ENCODE peak calls at places on chromosomes 12 and 14, in four cellular contexts. H, X, W and C are unnamed samples.

GRCh38 chr14:92224348-92224954 is 98.5 kb upstream of the SLC24A4 start:
- DNase-seq in H (peak; percentile 29), X (no peak), W (peak; percentile 3), C (no peak)

GRCh38 chr12:110940296-110940695 is 19.9 kb upstream of the MYL2 start:
- DNase-seq in H (no peak), X (no peak), W (no peak), C (no peak)

GRCh38 chr12:122089080-122089479 is 10.5 kb downstream of the MLXIP start:
- DNase-seq in H (no peak), X (no peak), W (no peak), C (no peak)

GRCh38 chr12:46459111-46459510 is 86.5 kb upstream of the SLC38A2 start:
- DNase-seq in H (peak; percentile 91), X (no peak), W (no peak), C (no peak)

GRCh38 chr12:27052742-27053141 is 29.6 kb downstream of the C12orf71 start:
- DNase-seq in H (no peak), X (no peak), W (no peak), C (no peak)

GRCh38 chr12:59637657-59638150 is 41.9 kb downstream of the SLC16A7 start:
- DNase-seq in H (peak; percentile 0), X (no peak), W (no peak), C (no peak)

GRCh38 chr14:31038521-31039166 is 12.5 kb upstream of the STRN3 start:
- DNase-seq in H (no peak), X (no peak), W (peak; percentile 78), C (peak; percentile 82)

GRCh38 chr12:119940881-119941280 is 48.2 kb upstream of the BICDL1 start:
- DNase-seq in H (peak; percentile 68), X (peak; percentile 92), W (no peak), C (peak; percentile 89)

GRCh38 chr14:35783699-35784098 is 25.4 kb downstream of the RALGAPA1 start:
- DNase-seq in H (no peak), X (no peak), W (no peak), C (no peak)

GRCh38 chr12:34405286-34406227 is 383.3 kb downstream of the ALG10 start:
- DNase-seq in H (no peak), X (no peak), W (no peak), C (no peak)

GRCh38 chr12:6361834-6362233 is 13.5 kb downstream of the SCNN1A start:
- DNase-seq in H (no peak), X (peak; percentile 92), W (no peak), C (no peak)

GRCh38 chr14:68943107-68943506 is 36.0 kb downstream of the ACTN1 start:
- DNase-seq in H (peak; percentile 38), X (no peak), W (no peak), C (no peak)

GRCh38 chr12:92604786-92605185 is 98.0 kb upstream of the PLEKHG7 start:
- DNase-seq in H (no peak), X (no peak), W (no peak), C (no peak)

GRCh38 chr12:95674631-95675030 is 115.9 kb downstream of the NTN4 start:
- DNase-seq in H (no peak), X (no peak), W (no peak), C (peak; percentile 15)

GRCh38 chr14:80930836-80931389 is 10.6 kb downstream of the CEP128 start:
- DNase-seq in H (peak; percentile 96), X (no peak), W (no peak), C (no peak)

GRCh38 chr14:92927396-92928257 is 4.7 kb downstream of the CHGA start:
- DNase-seq in H (no peak), X (no peak), W (no peak), C (no peak)

GRCh38 chr14:55160989-55161388 is 30.4 kb downstream of the DLGAP5 start:
- DNase-seq in H (peak; percentile 54), X (peak; percentile 38), W (peak; percentile 5), C (peak; percentile 8)

GRCh38 chr14:83826838-83827237 is 1703.1 kb upstream of the FLRT2 start:
- DNase-seq in H (peak; percentile 76), X (no peak), W (no peak), C (no peak)

GRCh38 chr12:91811481-91812287 is 334.0 kb downstream of the BTG1 start:
- DNase-seq in H (peak; percentile 72), X (peak; percentile 33), W (peak; percentile 65), C (peak; percentile 42)

GRCh38 chr14:63986789-63987533 is 134.2 kb downstream of the SYNE2 start:
- DNase-seq in H (peak; percentile 78), X (no peak), W (no peak), C (no peak)

GRCh38 chr12:62660763-62661162 is 194.1 kb downstream of the MON2 start:
- DNase-seq in H (peak; percentile 70), X (no peak), W (no peak), C (no peak)

GRCh38 chr14:91335191-91336092 is 82.2 kb downstream of the CCDC88C start:
- DNase-seq in H (no peak), X (no peak), W (no peak), C (no peak)

GRCh38 chr12:128662106-128662505 is 161.7 kb downstream of the SLC15A4 start:
- DNase-seq in H (no peak), X (no peak), W (no peak), C (no peak)

GRCh38 chr14:65210118-65210826 is 108.0 kb upstream of the MAX start:
- DNase-seq in H (peak; percentile 29), X (no peak), W (peak; percentile 7), C (no peak)

GRCh38 chr12:3090238-3091029 is 13.3 kb downstream of the TSPAN9 start:
- DNase-seq in H (no peak), X (no peak), W (no peak), C (peak; percentile 29)

GRCh38 chr12:26125451-26126339 is 858 bp upstream of the BHLHE41 start:
- DNase-seq in H (peak; percentile 73), X (peak; percentile 81), W (no peak), C (peak; percentile 36)

GRCh38 chr12:119942386-119942785 is 46.6 kb upstream of the BICDL1 start:
- DNase-seq in H (no peak), X (no peak), W (no peak), C (no peak)

GRCh38 chr12:69947922-69948321 is 122.9 kb downstream of the MYRFL start:
- DNase-seq in H (no peak), X (no peak), W (no peak), C (no peak)

GRCh38 chr12:66803972-66804371 is 125.1 kb upstream of the GRIP1 start:
- DNase-seq in H (no peak), X (no peak), W (no peak), C (no peak)

GRCh38 chr14:76710093-76711010 is 50.9 kb upstream of the VASH1 start:
- DNase-seq in H (peak; percentile 59), X (peak; percentile 44), W (peak; percentile 59), C (peak; percentile 28)

GRCh38 chr14:96479435-96480146 is 22.6 kb upstream of the PAPOLA start:
- DNase-seq in H (peak; percentile 44), X (no peak), W (no peak), C (peak; percentile 21)

GRCh38 chr12:119463211-119463914 is 128.8 kb downstream of the CCDC60 start:
- DNase-seq in H (no peak), X (no peak), W (no peak), C (no peak)

GRCh38 chr12:16325426-16325825 is 22.0 kb upstream of the MGST1 start:
- DNase-seq in H (no peak), X (no peak), W (no peak), C (no peak)

GRCh38 chr14:72613196-72613974 is 280.5 kb downstream of the DPF3 start:
- DNase-seq in H (no peak), X (no peak), W (no peak), C (no peak)

GRCh38 chr14:71054706-71055105 is 147.4 kb downstream of the PCNX1 start:
- DNase-seq in H (no peak), X (no peak), W (no peak), C (no peak)

GRCh38 chr14:93914278-93914677 is 12.9 kb upstream of the FAM181A start:
- DNase-seq in H (no peak), X (no peak), W (no peak), C (no peak)

GRCh38 chr12:100348657-100349454 is 8.0 kb upstream of the SLC17A8 start:
- DNase-seq in H (peak; percentile 38), X (peak; percentile 34), W (peak; percentile 40), C (peak; percentile 54)
- TF ChIP-seq CTCF in H (peak; percentile 61), X (peak; percentile 84), W (peak; percentile 38), C (peak; percentile 70)

DNA sequence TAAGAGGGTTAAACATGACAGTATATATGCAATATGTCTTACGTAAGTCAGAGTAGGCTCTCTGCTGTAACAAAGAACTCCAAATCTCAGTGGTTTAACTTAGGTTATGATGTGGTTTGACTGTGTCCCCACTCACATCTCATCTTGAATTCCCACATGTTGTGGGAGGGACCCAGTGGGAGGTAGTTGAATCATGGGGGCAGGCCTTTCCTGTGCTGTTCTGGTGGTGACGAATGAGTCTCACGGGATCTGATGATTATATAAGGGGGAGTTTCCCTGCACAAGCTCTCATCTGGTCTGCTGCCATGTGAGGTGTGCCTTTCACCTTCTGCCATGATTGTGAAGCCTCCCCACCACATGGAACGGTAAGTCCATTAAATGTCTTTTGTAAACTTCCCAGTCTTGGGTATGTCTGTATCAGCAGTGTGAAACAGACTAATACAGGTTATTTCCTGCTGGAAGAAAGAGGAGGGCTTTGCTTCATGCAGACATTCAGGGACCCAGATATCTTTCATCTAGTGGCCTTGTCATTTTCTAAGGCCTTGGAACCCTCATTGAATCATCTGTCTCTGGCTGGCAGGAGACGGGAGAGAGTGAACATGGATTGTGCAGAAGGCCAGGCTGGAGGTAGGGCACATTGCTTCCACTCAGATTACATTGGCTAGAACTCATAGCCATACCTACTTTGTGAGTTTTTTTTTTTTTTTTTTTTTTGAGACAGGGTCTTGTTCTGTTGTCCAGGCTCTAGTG is 96.1 kb downstream of the CRADD start:
- DNase-seq in H (peak; percentile 34), X (no peak), W (peak; percentile 80), C (no peak)
- TF ChIP-seq MAZ in H (no peak), X (no peak), W (peak; percentile 59), C (no peak)

DNA sequence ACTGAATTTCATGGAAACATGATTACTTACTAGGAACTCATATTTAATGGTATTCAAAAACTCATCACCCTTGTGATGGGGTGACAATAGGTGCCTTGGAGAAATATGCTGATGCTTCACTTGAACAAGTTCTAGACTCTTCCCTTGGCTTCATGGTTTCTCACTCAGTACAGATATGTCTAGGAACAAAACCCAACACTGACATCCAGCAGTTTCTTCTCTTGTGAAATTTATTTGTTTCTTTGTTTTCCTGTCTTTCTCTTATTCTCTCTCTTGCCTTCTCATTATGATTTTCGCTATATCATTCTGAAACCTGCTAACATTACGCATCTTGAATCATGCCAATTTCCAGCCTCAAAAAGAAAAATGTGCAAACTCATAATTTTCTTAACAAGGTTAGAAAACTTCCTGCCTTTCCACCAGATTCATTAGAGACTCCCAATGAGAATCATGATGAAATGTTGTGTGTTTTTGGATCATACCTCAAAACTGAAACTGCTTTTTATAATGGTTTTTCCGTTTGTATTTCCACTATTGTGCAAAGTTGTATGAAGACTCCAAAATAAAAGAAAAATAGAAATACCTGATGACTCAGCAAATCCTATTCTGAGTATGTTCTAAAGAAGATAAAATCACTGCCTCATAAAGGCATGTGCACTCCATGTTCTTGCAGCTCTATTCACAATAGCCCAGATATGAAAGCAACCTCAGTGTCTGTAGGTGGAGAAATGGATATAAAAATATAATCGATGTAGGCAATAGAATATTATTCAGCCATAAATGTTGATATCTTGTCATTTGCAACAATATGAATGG is 1021.6 kb downstream of the TMEM121 start:
- DNase-seq in H (no peak), X (no peak), W (no peak), C (no peak)
- TF ChIP-seq CTCF in H (no peak), X (no peak), W (no peak), C (no peak)

DNA sequence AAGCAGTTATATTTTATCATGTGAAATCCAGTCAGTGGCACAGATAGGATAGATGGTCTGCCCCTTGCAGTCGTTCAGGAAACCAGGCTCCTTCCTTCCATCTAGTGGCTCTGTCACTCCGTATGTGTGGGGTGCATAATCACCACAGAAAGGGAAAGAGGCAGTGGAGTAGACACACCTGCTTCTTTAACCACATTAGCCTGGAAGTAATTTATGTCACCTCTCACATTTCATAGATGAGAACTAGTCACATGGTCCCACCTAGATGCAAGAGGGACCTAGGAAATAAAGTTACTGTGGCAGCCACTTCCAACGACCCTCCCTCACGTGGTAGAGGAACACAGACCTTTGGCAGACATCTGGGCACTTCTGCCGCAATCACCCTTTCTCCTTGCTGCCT is 14.2 kb upstream of the RNU6-8 start:
- DNase-seq in H (no peak), X (no peak), W (no peak), C (no peak)
- TF ChIP-seq MAZ in H (no peak), X (no peak), W (no peak), C (no peak)